ENCODE peak calls at places on chromosomes 1 and 21, in six cellular contexts. P is adrenal gland, F is ovary, S is heart right ventricle, E is A549, G is stomach. L is an unnamed sample.
A peak's percentile ranks its signal among the peaks of the same experiment; 100 is the strongest.

GRCh38 chr1:23463286-23463685 is 20.7 kb downstream of the ASAP3 start:
- DNase-seq in G (no peak), S (no peak), F (no peak), E (no peak), P (no peak), L (no peak)

GRCh38 chr1:202063093-202063492 is 52.7 kb downstream of the ELF3 start:
- DNase-seq in E (peak; percentile 95), P (no peak), F (no peak), G (no peak), S (no peak), L (no peak)

GRCh38 chr1:230568008-230568407 is 74.3 kb upstream of the COG2 start:
- DNase-seq in F (no peak), E (peak; percentile 29), S (no peak), P (peak; percentile 18), G (peak; percentile 56), L (no peak)

GRCh38 chr1:106254748-106255147 is 801.7 kb upstream of the PRMT6 start:
- DNase-seq in P (no peak), F (no peak), S (no peak), G (no peak), E (no peak), L (no peak)

GRCh38 chr1:89759036-89759435 is 61.8 kb upstream of the LRRC8D start:
- DNase-seq in G (no peak), S (no peak), P (no peak), F (no peak), E (no peak), L (no peak)

GRCh38 chr1:168428063-168428731 is 115.6 kb downstream of the XCL2 start:
- DNase-seq in P (no peak), S (peak; percentile 29), G (no peak), F (peak; percentile 24), E (no peak), L (peak; percentile 85)

GRCh38 chr1:167922611-167923074 is 8.7 kb upstream of the ADCY10 start:
- DNase-seq in G (no peak), S (no peak), E (no peak), P (no peak), F (no peak), L (no peak)

GRCh38 chr1:242839101-242839500 is 314.6 kb upstream of the PLD5 start:
- DNase-seq in S (no peak), F (no peak), G (no peak), P (no peak), E (no peak), L (no peak)

GRCh38 chr1:223087231-223087990 is 55.6 kb downstream of the TLR5 start:
- DNase-seq in G (no peak), S (peak; percentile 34), F (no peak), E (no peak), P (peak; percentile 19), L (peak; percentile 87)

GRCh38 chr1:85584264-85584781 is 3.8 kb downstream of the CCN1 start:
- DNase-seq in F (no peak), S (no peak), G (no peak), E (peak; percentile 69), P (no peak), L (no peak)

GRCh38 chr1:94118471-94118870 is 2.5 kb downstream of the ABCA4 start:
- DNase-seq in F (no peak), E (no peak), G (no peak), S (no peak), P (no peak), L (no peak)

GRCh38 chr1:12636098-12636950 is 7.6 kb upstream of the AADACL4 start:
- DNase-seq in P (peak; percentile 21), S (peak; percentile 77), E (no peak), G (no peak), F (no peak), L (no peak)

GRCh38 chr21:29943885-29944284 is 4.1 kb upstream of the GRIK1 start:
- DNase-seq in F (no peak), S (no peak), E (no peak), P (no peak), G (no peak), L (no peak)
- TF ChIP-seq CTCF in F (no peak), S (peak; percentile 33), E (no peak), P (no peak), G (no peak), L (no peak)

GRCh38 chr1:65175171-65176070 is 27.4 kb downstream of the AK4 start:
- DNase-seq in S (peak; percentile 64), P (no peak), G (no peak), E (no peak), F (no peak), L (no peak)
- H3K4me1 ChIP-seq in S (peaks cover 6% of the 10 kb centered on the region), P (no peaks in the 10 kb centered on the region), G (peaks cover 79% of the 10 kb centered on the region), E (peaks cover 16% of the 10 kb centered on the region), F (peaks cover 6% of the 10 kb centered on the region), L (peaks cover 48% of the 10 kb centered on the region)

GRCh38 chr1:41239988-41240610 is 2.0 kb downstream of the SCMH1 start:
- DNase-seq in S (no peak), F (no peak), G (no peak), P (no peak), E (peak; percentile 73), L (no peak)
- TF ChIP-seq CTCF in S (no peak), F (no peak), G (peak; percentile 11), P (peak; percentile 49), E (peak; percentile 43), L (peak; percentile 19)

GRCh38 chr1:220879509-220880366 is 495 bp downstream of the HLX start:
- DNase-seq in S (peak; percentile 43), F (peak; percentile 42), E (peak; percentile 30), P (peak; percentile 48), G (peak; percentile 47), L (no peak)
- H3K4me1 ChIP-seq in S (no peaks in the 10 kb centered on the region), F (peaks cover 6% of the 10 kb centered on the region), E (peaks cover 28% of the 10 kb centered on the region), P (peaks cover 4% of the 10 kb centered on the region), G (peaks cover 65% of the 10 kb centered on the region), L (peaks cover 57% of the 10 kb centered on the region)

GRCh38 chr21:41133896-41134522 is 34.0 kb upstream of the BACE2 start:
- DNase-seq in G (no peak), F (no peak), E (peak; percentile 41), P (no peak), S (no peak), L (no peak)
- TF ChIP-seq CTCF in G (no peak), F (no peak), E (peak; percentile 42), P (peak; percentile 39), S (peak; percentile 56), L (peak; percentile 25)

GRCh38 chr1:46194641-46195179 is 3.5 kb downstream of the POMGNT1 start:
- DNase-seq in G (no peak), F (no peak), S (no peak), E (no peak), P (no peak), L (no peak)

GRCh38 chr1:46197551-46198025 is 646 bp downstream of the POMGNT1 start:
- DNase-seq in E (no peak), G (no peak), S (no peak), F (no peak), P (no peak), L (no peak)

GRCh38 chr1:46196609-46197008 is 1.6 kb downstream of the POMGNT1 start:
- DNase-seq in S (no peak), P (no peak), G (no peak), F (no peak), E (no peak), L (no peak)

GRCh38 chr1:46191033-46191701 is 7.1 kb downstream of the POMGNT1 start:
- DNase-seq in G (no peak), E (no peak), S (no peak), P (no peak), F (no peak), L (no peak)

GRCh38 chr1:46193984-46194570 is 4.2 kb downstream of the POMGNT1 start:
- DNase-seq in E (no peak), F (no peak), P (no peak), G (no peak), S (no peak), L (no peak)
- H3K4me1 ChIP-seq in E (peaks cover 9% of the 10 kb centered on the region), F (peaks cover 5% of the 10 kb centered on the region), P (peaks cover 31% of the 10 kb centered on the region), G (peaks cover 46% of the 10 kb centered on the region), S (peaks cover 13% of the 10 kb centered on the region), L (peaks cover 22% of the 10 kb centered on the region)

DNA sequence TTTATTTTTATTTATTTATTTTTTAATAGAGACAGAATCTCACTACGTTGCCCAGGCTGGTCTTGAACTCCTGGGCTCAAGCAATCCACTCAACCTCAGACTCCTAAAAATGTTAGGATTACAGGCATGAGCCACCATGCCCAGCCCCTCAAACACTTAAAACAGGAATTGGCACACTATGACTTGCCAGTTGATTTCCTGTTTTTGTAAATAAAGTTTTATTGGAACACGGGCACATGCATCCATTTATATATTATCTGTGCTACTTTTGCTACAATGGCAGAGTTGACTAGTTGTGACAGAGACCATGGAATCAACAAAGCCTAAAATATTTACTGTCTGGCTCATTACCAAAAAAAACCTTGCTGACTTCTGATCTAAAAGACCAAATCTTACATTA is 16.0 kb upstream of the YRDC start:
- DNase-seq in F (no peak), S (no peak), G (no peak), P (no peak), E (no peak), L (no peak)
- TF ChIP-seq CTCF in F (no peak), S (no peak), G (no peak), P (no peak), E (no peak), L (no peak)

DNA sequence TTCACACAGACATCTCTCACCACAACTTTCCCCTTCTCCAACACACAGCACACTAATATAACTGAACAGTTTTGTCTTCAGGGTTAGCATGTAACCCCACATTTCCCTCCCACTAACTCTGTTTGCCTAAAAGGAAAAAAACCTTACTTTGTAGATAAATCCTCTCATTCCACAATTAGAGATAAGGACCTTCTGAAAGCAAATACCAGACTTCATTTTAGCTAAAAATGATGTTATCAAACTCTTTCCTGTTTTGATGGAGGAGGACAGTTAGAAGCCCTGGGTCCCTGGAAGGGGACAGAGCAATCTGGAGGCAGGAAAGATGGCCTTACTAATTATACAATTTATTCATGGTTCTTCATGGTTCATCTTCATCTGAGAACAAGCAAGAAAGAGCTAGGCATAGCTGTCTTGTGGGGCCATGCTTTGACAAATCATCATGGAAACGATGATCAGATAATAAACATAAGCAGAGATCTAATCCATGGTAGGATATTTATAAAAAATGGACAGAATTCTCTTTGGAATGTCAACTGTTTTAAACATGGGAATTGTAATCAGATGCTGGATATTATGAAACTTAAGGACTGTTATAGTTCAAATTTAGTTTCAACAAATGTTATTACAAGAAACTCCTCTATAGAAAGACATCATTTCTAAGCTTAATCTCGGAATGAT is 96.6 kb upstream of the S1PR1 start:
- DNase-seq in F (no peak), P (no peak), G (no peak), E (no peak), S (no peak), L (no peak)
- H3K4me1 ChIP-seq in F (no peaks in the 10 kb centered on the region), P (peaks cover 17% of the 10 kb centered on the region), G (peaks cover 18% of the 10 kb centered on the region), E (no peaks in the 10 kb centered on the region), S (no peaks in the 10 kb centered on the region), L (no peaks in the 10 kb centered on the region)

DNA sequence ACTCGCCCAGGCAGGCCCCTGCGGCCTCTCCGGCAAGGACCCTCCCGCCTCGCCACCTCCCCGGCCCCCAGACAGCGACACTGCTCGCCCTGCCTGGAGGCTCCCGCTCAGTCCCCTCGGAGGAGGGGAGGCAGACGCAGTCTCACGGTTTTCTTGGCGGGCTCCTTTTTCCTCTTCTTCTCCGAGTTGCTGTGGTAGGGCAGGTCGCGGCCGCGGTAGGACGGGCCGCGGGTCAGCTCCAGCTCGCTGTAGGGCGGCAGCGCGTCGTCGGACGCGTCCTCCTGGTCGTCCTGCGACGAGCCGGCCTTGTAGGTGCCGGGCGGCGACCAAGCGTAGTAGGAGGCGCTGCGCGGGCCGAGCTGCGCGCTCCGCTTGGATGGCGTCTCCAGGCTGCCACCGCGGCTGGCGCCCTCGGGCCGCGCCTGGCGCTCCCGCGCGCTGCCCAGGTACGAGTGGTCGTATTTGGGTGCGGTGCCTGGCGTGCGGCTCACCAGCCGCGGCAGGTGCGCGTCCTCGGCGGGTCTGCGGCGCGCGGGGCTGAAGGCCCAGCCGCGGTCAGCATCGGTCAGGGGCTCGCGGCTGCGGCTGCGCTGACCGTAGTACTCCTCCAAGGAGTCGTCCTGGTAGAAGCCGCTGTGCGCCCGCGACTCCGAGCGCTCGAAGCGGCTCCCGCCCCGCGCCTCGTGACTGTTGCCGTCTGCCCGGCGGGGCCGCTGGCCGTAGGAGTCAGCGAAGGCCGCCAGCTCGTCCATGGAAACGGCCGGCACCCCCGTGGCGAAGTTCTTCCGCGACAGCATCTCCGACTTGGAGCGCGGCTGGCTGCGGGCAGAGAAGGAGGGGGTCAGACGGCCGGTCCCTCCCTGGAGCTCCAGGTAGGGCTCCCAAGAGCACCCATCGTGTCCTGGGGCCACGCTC is 44.8 kb upstream of the TADA1 start:
- DNase-seq in P (no peak), S (no peak), G (no peak), E (peak; percentile 15), F (no peak), L (peak; percentile 63)
- TF ChIP-seq CTCF in P (no peak), S (no peak), G (no peak), E (no peak), F (no peak), L (no peak)

L was measured in sigmoid colon.